ENCODE peak calls at places on chromosomes 7 and 10, in eight cellular contexts. J, U, V, L, H, T, X and S are unnamed samples.

GRCh38 chr10:75407716-75408511 is 6.3 kb upstream of the ZNF503 start:
- DNase-seq in V (no peak), H (no peak), L (no peak), T (no peak), U (peak; percentile 37), X (no peak), J (peak; percentile 50), S (no peak)

GRCh38 chr10:125003146-125003900 is 61.4 kb downstream of the ZRANB1 start:
- DNase-seq in H (no peak), T (peak; percentile 2), J (peak; percentile 14), U (peak; percentile 17), X (no peak), V (peak; percentile 17), L (no peak), S (no peak)

GRCh38 chr7:114865564-114865963 is 56.3 kb upstream of the MDFIC start:
- DNase-seq in H (peak; percentile 31), T (peak; percentile 43), J (peak; percentile 44), V (no peak), L (peak; percentile 62), U (peak; percentile 54), X (no peak), S (no peak)

GRCh38 chr10:4654496-4654895 is 171.5 kb upstream of the AKR1E2 start:
- DNase-seq in X (no peak), J (no peak), L (no peak), H (no peak), T (no peak), V (no peak), U (no peak), S (no peak)

GRCh38 chr7:123754295-123754871 is 5.6 kb upstream of the WASL start:
- DNase-seq in U (no peak), L (no peak), V (no peak), X (no peak), J (no peak), T (no peak), H (no peak), S (no peak)

GRCh38 chr7:55019329-55019690 is 493 bp downstream of the EGFR start:
- DNase-seq in V (peak; percentile 24), L (peak; percentile 80), U (peak; percentile 67), X (no peak), J (peak; percentile 60), H (no peak), T (no peak), S (no peak)

GRCh38 chr10:86064219-86064618 is 302.4 kb downstream of the GRID1 start:
- DNase-seq in U (no peak), X (no peak), T (no peak), J (no peak), V (no peak), L (no peak), H (no peak), S (no peak)

GRCh38 chr7:786472-787255 is 45.6 kb upstream of the SUN1 start:
- DNase-seq in J (peak; percentile 67), V (peak; percentile 93), T (peak; percentile 73), H (peak; percentile 15), L (peak; percentile 74), U (peak; percentile 59), X (peak; percentile 27), S (peak; percentile 28)

GRCh38 chr10:78300526-78300925 is 266.9 kb downstream of the RPS24 start:
- DNase-seq in J (no peak), H (no peak), V (no peak), L (no peak), T (no peak), X (no peak), U (no peak), S (no peak)